ENCODE peak calls at places on chromosomes 6 and 20, in eight cellular contexts. C is head of caudate nucleus; L is germinal center; W is AG10803; E is fibroblast of the conjunctiva; P is stimulated activated CD8-positive, alpha-beta memory T cell treated with anti-CD3 and anti-CD28 coated beads, Interleukin-7, amount 100 ng/mL, for 1 hour; F is activated naive CD8-positive, alpha-beta T cell treated with anti-CD3 and anti-CD28 coated beads, Interleukin-2, amount 50 U/mL, for 24 hours; H is AML-193. V is an unnamed sample.

GRCh38 chr20:61822396-61822795 is 243.3 kb downstream of the TAF4 start:
- DNase-seq in C (no peak), L (no peak), W (no peak), E (no peak), P (no peak), F (no peak), H (no peak), V (no peak)

GRCh38 chr6:63821442-63821841 is 185.8 kb downstream of the PHF3 start:
- DNase-seq in C (no peak), L (no peak), W (no peak), E (no peak), P (no peak), F (no peak), H (no peak), V (no peak)

GRCh38 chr6:82076855-82077254 is 170.7 kb downstream of the IBTK start:
- DNase-seq in C (no peak), L (no peak), W (no peak), E (no peak), P (no peak), F (no peak), H (no peak), V (no peak)

GRCh38 chr20:58246346-58246745 is 17.9 kb upstream of the ANKRD60 start:
- DNase-seq in C (no peak), L (no peak), W (peak), E (peak), P (no peak), F (no peak), H (no peak), V (no peak)

GRCh38 chr6:67683960-67684359 is 951.1 kb upstream of the ADGRB3 start:
- DNase-seq in C (no peak), L (no peak), W (peak), E (peak), P (no peak), F (no peak), H (peak), V (no peak)

GRCh38 chr6:134436281-134436815 is 118.4 kb upstream of the SGK1 start:
- DNase-seq in C (peak), L (peak), W (peak), E (peak), P (peak), F (peak), H (no peak), V (peak)

GRCh38 chr6:1063671-1064355 is 248.1 kb upstream of the FOXQ1 start:
- DNase-seq in C (no peak), L (no peak), W (peak), E (no peak), P (no peak), F (no peak), H (no peak), V (no peak)

GRCh38 chr6:167238169-167238693 is 52.9 kb upstream of the UNC93A start:
- DNase-seq in C (no peak), L (no peak), W (no peak), E (no peak), P (no peak), F (no peak), H (no peak), V (no peak)

GRCh38 chr6:14501240-14501639 is 383.7 kb downstream of the CD83 start:
- DNase-seq in C (no peak), L (no peak), W (no peak), E (no peak), P (no peak), F (no peak), H (no peak), V (no peak)

GRCh38 chr6:90098025-90098474 is 198.6 kb downstream of the BACH2 start:
- DNase-seq in C (no peak), L (no peak), W (peak), E (peak), P (no peak), F (no peak), H (peak), V (no peak)

GRCh38 chr20:38032585-38033329 is 499 bp downstream of the TTI1 start:
- DNase-seq in C (no peak), L (peak), W (no peak), E (no peak), P (no peak), F (peak), H (peak), V (no peak)

GRCh38 chr20:44089987-44090674 is 96.9 kb downstream of the JPH2 start:
- DNase-seq in C (no peak), L (peak), W (peak), E (peak), P (no peak), F (no peak), H (no peak), V (no peak)

GRCh38 chr6:17580518-17581048 is 19.5 kb upstream of the FAM8A1 start:
- DNase-seq in C (peak), L (no peak), W (peak), E (peak), P (no peak), F (peak), H (no peak), V (peak)

GRCh38 chr6:66897576-66897975 is 1190.5 kb upstream of the EYS start:
- DNase-seq in C (no peak), L (no peak), W (peak), E (peak), P (no peak), F (no peak), H (peak), V (no peak)

GRCh38 chr6:40252531-40253258 is 318.4 kb upstream of the MOCS1 start:
- DNase-seq in C (no peak), L (no peak), W (no peak), E (no peak), P (no peak), F (no peak), H (no peak), V (no peak)

GRCh38 chr6:79420054-79420453 is 117.2 kb downstream of the LCA5 start:
- DNase-seq in C (no peak), L (no peak), W (no peak), E (no peak), P (no peak), F (no peak), H (no peak), V (no peak)

GRCh38 chr6:53961679-53962370 is 149.4 kb upstream of the MLIP start:
- DNase-seq in C (no peak), L (no peak), W (peak), E (no peak), P (no peak), F (no peak), H (no peak), V (no peak)

GRCh38 chr20:49981218-49982071 is 1.3 kb upstream of the SNAI1 start:
- DNase-seq in C (no peak), L (no peak), W (no peak), E (no peak), P (no peak), F (no peak), H (no peak), V (no peak)

GRCh38 chr6:12371641-12372146 is 81.5 kb downstream of the EDN1 start:
- DNase-seq in C (no peak), L (no peak), W (no peak), E (no peak), P (no peak), F (no peak), H (no peak), V (no peak)

GRCh38 chr6:161549977-161550655 is 276.3 kb upstream of the AGPAT4 start:
- DNase-seq in C (no peak), L (no peak), W (no peak), E (no peak), P (no peak), F (no peak), H (no peak), V (no peak)

GRCh38 chr6:81655696-81656095 is 96.8 kb downstream of the TENT5A start:
- DNase-seq in C (no peak), L (no peak), W (no peak), E (no peak), P (no peak), F (no peak), H (no peak), V (no peak)

GRCh38 chr20:58521763-58522162 is 6.6 kb upstream of the APCDD1L start:
- DNase-seq in C (no peak), L (no peak), W (no peak), E (no peak), P (no peak), F (no peak), H (no peak), V (no peak)

GRCh38 chr20:10863337-10864060 is 189.7 kb upstream of the JAG1 start:
- DNase-seq in C (no peak), L (no peak), W (peak), E (peak), P (no peak), F (no peak), H (no peak), V (no peak)

GRCh38 chr6:131914967-131915751 is 36.0 kb downstream of the CCN2 start:
- DNase-seq in C (peak), L (peak), W (peak), E (peak), P (peak), F (peak), H (peak), V (peak)

GRCh38 chr6:106800379-106800778 is 171.0 kb downstream of the QRSL1 start:
- DNase-seq in C (no peak), L (no peak), W (no peak), E (no peak), P (no peak), F (no peak), H (no peak), V (no peak)

GRCh38 chr6:11592289-11592906 is 54.8 kb downstream of the TMEM170B start:
- DNase-seq in C (no peak), L (no peak), W (no peak), E (no peak), P (no peak), F (no peak), H (no peak), V (no peak)